ENCODE peak calls at places on chromosomes 6 and 20, in eight cellular contexts. B is HEK293T; M is ureter; R is breast epithelium; S is stimulated activated CD4-positive, alpha-beta T cell treated with anti-CD3 and anti-CD28 coated beads, Interleukin-15, amount 100 ng/mL, for 24 hours; U is HTR-8/SVneo; L is mesendoderm; J is HS-27A. K is an unnamed sample.

GRCh38 chr20:10654630-10655029 is 19.2 kb downstream of the JAG1 start:
- DNase-seq in B (no peak), M (peak; percentile 83), R (no peak), S (no peak), U (no peak), L (peak; percentile 65), J (no peak), K (no peak)

GRCh38 chr20:5484926-5485325 is 168.2 kb upstream of the PROKR2 start:
- DNase-seq in B (no peak), M (no peak), R (no peak), S (no peak), U (no peak), L (no peak), J (no peak), K (no peak)

GRCh38 chr20:14612389-14612788 is 275.0 kb upstream of the FLRT3 start:
- DNase-seq in B (no peak), M (no peak), R (no peak), S (no peak), U (no peak), L (peak; percentile 12), J (peak; percentile 4), K (no peak)

GRCh38 chr6:133756046-133756445 is 132.9 kb upstream of the TCF21 start:
- DNase-seq in B (no peak), M (no peak), R (no peak), S (no peak), U (no peak), L (no peak), J (no peak), K (no peak)

GRCh38 chr6:37056112-37056403 is 50.6 kb downstream of the FGD2 start:
- DNase-seq in B (no peak), M (no peak), R (no peak), S (no peak), U (no peak), L (no peak), J (no peak), K (no peak)

GRCh38 chr6:3849681-3850450 is 693 bp downstream of the FAM50B start:
- DNase-seq in B (no peak), M (no peak), R (no peak), S (no peak), U (no peak), L (no peak), J (no peak), K (no peak)

GRCh38 chr6:129240492-129240853 is 357.5 kb downstream of the LAMA2 start:
- DNase-seq in B (no peak), M (no peak), R (no peak), S (no peak), U (no peak), L (no peak), J (no peak), K (no peak)

GRCh38 chr6:362231-362923 is 29.2 kb upstream of the IRF4 start:
- DNase-seq in B (no peak), M (no peak), R (no peak), S (no peak), U (no peak), L (no peak), J (no peak), K (no peak)

GRCh38 chr6:23180504-23181293 is 611.3 kb downstream of the HDGFL1 start:
- DNase-seq in B (peak; percentile 14), M (peak; percentile 47), R (no peak), S (no peak), U (no peak), L (peak; percentile 31), J (no peak), K (no peak)

GRCh38 chr6:73728548-73729205 is 32.7 kb downstream of the CD109 start:
- DNase-seq in B (no peak), M (no peak), R (no peak), S (peak; percentile 75), U (no peak), L (peak; percentile 7), J (no peak), K (peak; percentile 53)

GRCh38 chr6:45880139-45880538 is 135.5 kb downstream of the CLIC5 start:
- DNase-seq in B (no peak), M (no peak), R (no peak), S (no peak), U (no peak), L (peak; percentile 77), J (no peak), K (no peak)

K was measured in activated naive CD8-positive, alpha-beta T cell treated with anti-CD3 and anti-CD28 coated beads, Interleukin-2, amount 50 U/mL, for 24 hours.